ENCODE peak calls at places on chromosomes 4 and X, in seven cellular contexts. R is HFF-Myc, H is EL, D is AG10803, X is heart left ventricle, T is transverse colon, I is fibroblast of lung. F is an unnamed sample.

GRCh38 chr4:181761130-181761529 is 482.1 kb upstream of the TENM3 start:
- DNase-seq in D (no peak), R (no peak), X (no peak), I (peak), T (no peak), H (peak), F (no peak)

GRCh38 chrX:57915680-57916079 is 5.4 kb upstream of the ZXDA start:
- DNase-seq in T (no peak), X (no peak), D (no peak), H (no peak), I (no peak), R (no peak), F (no peak)

GRCh38 chr4:28966982-28967381 is 1753.2 kb upstream of the PCDH7 start:
- DNase-seq in I (peak), X (no peak), T (no peak), D (no peak), H (peak), R (no peak), F (no peak)

GRCh38 chrX:109281478-109282275 is 200.2 kb downstream of the GUCY2F start:
- DNase-seq in I (no peak), D (no peak), T (peak), R (no peak), X (peak), H (no peak), F (no peak)

GRCh38 chrX:124433186-124433585 is 86.8 kb downstream of the SH2D1A start:
- DNase-seq in D (no peak), H (no peak), T (no peak), X (no peak), R (no peak), I (no peak), F (no peak)

GRCh38 chr4:32206756-32207155 is 1486.6 kb downstream of the PCDH7 start:
- DNase-seq in I (no peak), R (no peak), T (no peak), H (no peak), D (no peak), X (no peak), F (no peak)

GRCh38 chr4:145195167-145195952 is 15.0 kb upstream of the OTUD4 start:
- DNase-seq in X (no peak), I (no peak), D (no peak), H (no peak), T (no peak), R (no peak), F (no peak)

GRCh38 chrX:15310117-15310516 is 5.3 kb downstream of the ASB11 start:
- DNase-seq in T (no peak), D (peak), H (no peak), X (peak), R (no peak), I (peak), F (peak)

GRCh38 chr4:139655116-139655515 is 10.5 kb upstream of the MGST2 start:
- DNase-seq in I (peak), X (no peak), D (peak), T (no peak), R (no peak), H (peak), F (peak)

GRCh38 chr4:82784615-82785247 is 13.9 kb downstream of the SCD5 start:
- DNase-seq in R (no peak), I (peak), H (peak), D (peak), X (no peak), T (no peak), F (no peak)

GRCh38 chrX:42443267-42443666 is 334.7 kb downstream of the PPP1R2C start:
- DNase-seq in I (no peak), T (no peak), X (no peak), H (no peak), R (no peak), D (no peak), F (no peak)

GRCh38 chrX:148878371-148878770 is 378.0 kb downstream of the AFF2 start:
- DNase-seq in T (no peak), D (peak), R (no peak), I (peak), H (peak), X (no peak), F (no peak)

GRCh38 chrX:72054776-72055495 is 76.8 kb downstream of the RTL5 start:
- DNase-seq in H (no peak), R (no peak), D (no peak), X (no peak), I (no peak), T (no peak), F (no peak)